ENCODE peak calls at places on chromosomes 12 and 14, in four cellular contexts. V is HepG2, G is K562, X is GM12878. B is an unnamed sample.

GRCh38 chr12:15796493-15797141 is 7.4 kb upstream of the EPS8 start:
- DNase-seq in V (peak; percentile 37), G (no peak), X (no peak), B (no peak)

GRCh38 chr12:116528498-116528897 is 30.7 kb upstream of the MAP1LC3B2 start:
- DNase-seq in V (no peak), G (no peak), X (no peak), B (no peak)

GRCh38 chr12:66497000-66497897 is 181.6 kb downstream of the GRIP1 start:
- DNase-seq in V (no peak), G (no peak), X (no peak), B (no peak)

GRCh38 chr14:24232645-24233537 is at the start of gene GMPR2:
- DNase-seq in V (no peak), G (peak; percentile 41), X (no peak), B (no peak)

GRCh38 chr14:21680072-21680471 is 6.5 kb upstream of the OR4E1 start:
- DNase-seq in V (no peak), G (no peak), X (no peak), B (no peak)

GRCh38 chr12:19744760-19745218 is 305.5 kb downstream of the AEBP2 start:
- DNase-seq in V (no peak), G (no peak), X (no peak), B (no peak)

GRCh38 chr12:121085113-121085841 is 46.2 kb upstream of the OASL start:
- DNase-seq in V (no peak), G (no peak), X (no peak), B (no peak)

GRCh38 chr12:131783915-131784541 is 44.2 kb upstream of the MMP17 start:
- DNase-seq in V (no peak), G (peak; percentile 28), X (peak; percentile 60), B (no peak)

GRCh38 chr14:52000019-52000582 is 10.8 kb downstream of the RTRAF start:
- DNase-seq in V (no peak), G (no peak), X (no peak), B (no peak)

GRCh38 chr12:57006809-57007475 is 596 bp upstream of the ZBTB39 start:
- DNase-seq in V (no peak), G (no peak), X (no peak), B (no peak)

GRCh38 chr12:34625116-34625515 is 602.8 kb downstream of the ALG10 start:
- DNase-seq in V (peak; percentile 29), G (no peak), X (no peak), B (peak; percentile 2)

GRCh38 chr14:55271572-55272414 is 572 bp downstream of the FBXO34 start:
- DNase-seq in V (peak; percentile 41), G (peak; percentile 83), X (no peak), B (peak; percentile 83)

GRCh38 chr14:89628521-89628920 is 211.5 kb upstream of the FOXN3 start:
- DNase-seq in V (no peak), G (no peak), X (no peak), B (no peak)

GRCh38 chr14:105123266-105123665 is 45.3 kb downstream of the JAG2 start:
- DNase-seq in V (no peak), G (no peak), X (no peak), B (no peak)

GRCh38 chr12:24554612-24555300 is 394.1 kb downstream of the BCAT1 start:
- DNase-seq in V (no peak), G (no peak), X (no peak), B (no peak)

GRCh38 chr12:11071414-11071813 is 9.3 kb upstream of the TAS2R46 start:
- DNase-seq in V (peak; percentile 64), G (no peak), X (no peak), B (no peak)

GRCh38 chr12:75889214-75889613 is 142.4 kb downstream of the PHLDA1 start:
- DNase-seq in V (no peak), G (no peak), X (no peak), B (no peak)

GRCh38 chr12:117334098-117334497 is 27.3 kb downstream of the NOS1 start:
- DNase-seq in V (no peak), G (no peak), X (no peak), B (no peak)

GRCh38 chr12:913919-914718 is 35.4 kb downstream of the RAD52 start:
- DNase-seq in V (no peak), G (no peak), X (no peak), B (no peak)

GRCh38 chr12:98580695-98581094 is 12.8 kb upstream of the SLC25A3 start:
- DNase-seq in V (no peak), G (no peak), X (no peak), B (no peak)

GRCh38 chr12:95852133-95852532 is 6.6 kb upstream of the SNRPF start:
- DNase-seq in V (no peak), G (no peak), X (no peak), B (no peak)
- TF ChIP-seq TARDBP in V (no peak), G (no peak), X (no peak), B (no peak)

GRCh38 chr12:110744176-110744575 is 1.5 kb upstream of the PPP1CC start:
- DNase-seq in V (peak; percentile 69), G (no peak), X (no peak), B (no peak)
- TF ChIP-seq BHLHE40 in V (no peak), G (no peak), X (no peak), B (no peak)

DNA sequence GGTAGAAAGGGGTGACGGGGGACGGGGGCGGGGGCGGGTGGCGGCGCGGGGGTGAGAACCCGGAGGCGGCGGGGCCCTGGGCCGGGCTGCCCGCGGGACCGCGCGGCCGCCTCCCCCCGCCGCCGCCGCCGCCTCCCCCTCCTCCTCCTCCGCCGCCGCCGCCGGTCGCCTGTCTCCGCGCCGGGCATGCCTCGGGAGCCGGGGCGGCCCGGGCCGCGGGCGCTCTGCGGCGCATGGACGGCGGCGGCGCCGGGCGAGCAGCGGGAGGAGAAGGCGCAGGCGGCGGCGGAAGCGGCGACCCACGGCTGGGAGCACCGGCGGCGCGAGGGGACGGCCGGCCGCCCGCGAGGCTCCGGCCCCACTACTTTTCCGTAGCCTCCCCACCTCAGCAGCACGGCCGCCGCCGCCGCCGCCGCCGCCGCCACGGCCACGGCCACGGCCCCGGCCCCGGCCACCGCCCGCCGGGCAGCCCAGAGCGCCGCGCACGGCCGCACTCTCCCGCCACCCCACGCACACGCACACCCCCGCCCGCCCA is at the start of gene NPAS3:
- DNase-seq in V (no peak), G (no peak), X (no peak), B (peak; percentile 14)
- TF ChIP-seq TARDBP in V (no peak), G (no peak), X (no peak), B (no peak)

GRCh38 chr12:52147367-52147972 is 44.3 kb downstream of the KRT80 start:
- DNase-seq in V (peak; percentile 67), G (peak; percentile 77), X (no peak), B (no peak)
- TF ChIP-seq BHLHE40 in V (no peak), G (peak; percentile 24), X (no peak), B (no peak)

GRCh38 chr12:94849411-94849976 is 154.0 kb downstream of the NDUFA12 start:
- DNase-seq in V (no peak), G (no peak), X (no peak), B (no peak)
- TF ChIP-seq TARDBP in V (no peak), G (no peak), X (no peak), B (no peak)

GRCh38 chr12:92080390-92081285 is 65.0 kb downstream of the BTG1 start:
- DNase-seq in V (no peak), G (no peak), X (no peak), B (peak; percentile 38)
- TF ChIP-seq BHLHE40 in V (no peak), G (no peak), X (no peak), B (no peak)

GRCh38 chr14:39431416-39432178 is 636 bp downstream of the FBXO33 start:
- DNase-seq in V (peak; percentile 51), G (peak; percentile 73), X (no peak), B (peak; percentile 21)
- TF ChIP-seq TARDBP in V (no peak), G (no peak), X (no peak), B (no peak)

DNA sequence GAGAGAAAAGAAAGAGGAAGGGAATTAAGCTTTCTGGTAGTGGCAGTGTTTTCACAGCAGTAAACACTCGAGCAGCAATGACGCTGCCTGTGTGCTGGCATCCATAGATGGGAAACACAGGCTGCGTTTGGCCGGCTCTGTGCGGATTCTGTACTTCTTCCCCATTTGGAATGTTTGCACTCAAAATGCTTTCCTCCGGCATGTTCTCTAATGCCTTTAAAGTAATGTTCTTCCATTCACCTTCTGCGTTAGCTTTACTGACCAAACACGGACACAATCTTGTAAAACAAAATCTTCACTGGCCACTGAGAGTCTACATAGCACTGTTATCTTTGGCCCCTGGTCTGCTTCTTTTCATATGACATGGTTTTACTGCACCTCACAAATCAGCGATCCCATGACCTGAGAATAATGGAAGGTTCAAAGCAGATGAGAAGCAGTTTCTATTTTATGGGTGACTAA is 31.4 kb downstream of the DCP1B start:
- DNase-seq in V (no peak), G (no peak), X (no peak), B (no peak)
- TF ChIP-seq BHLHE40 in V (no peak), G (no peak), X (no peak), B (no peak)

DNA sequence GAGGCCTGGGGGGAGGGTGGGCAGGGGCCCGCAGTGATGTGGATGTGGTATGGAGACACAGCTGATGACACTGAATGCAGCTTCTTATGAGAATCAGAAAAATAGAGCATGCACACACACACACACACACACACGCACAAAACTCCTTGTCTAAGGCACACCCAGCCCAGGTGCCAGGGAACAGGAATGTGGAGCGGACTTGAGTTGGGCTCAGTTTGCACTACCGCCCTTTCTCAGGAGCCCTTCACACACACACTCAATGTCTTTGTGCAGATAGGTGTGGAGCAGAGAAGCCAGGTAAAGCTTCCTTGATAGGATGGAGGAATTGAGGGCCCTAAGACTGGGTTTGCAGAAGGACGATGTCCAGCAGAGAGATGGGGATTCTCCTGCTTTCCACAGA is 1005.8 kb downstream of the VRK1 start:
- DNase-seq in V (no peak), G (no peak), X (no peak), B (no peak)
- TF ChIP-seq TARDBP in V (no peak), G (no peak), X (no peak), B (no peak)

GRCh38 chr14:64938972-64939816 is 3.4 kb downstream of the GPX2 start:
- DNase-seq in V (no peak), G (no peak), X (no peak), B (no peak)
- TF ChIP-seq BHLHE40 in V (no peak), G (no peak), X (no peak), B (no peak)